ENCODE peak calls at places on chromosomes 2 and 18, in nine cellular contexts. M is endothelial cell of umbilical vein, A is uterus, T is gastrocnemius medialis, X is HCT116, E is heart left ventricle, J is sigmoid colon, U is IMR-90, G is breast epithelium. W is an unnamed sample.

GRCh38 chr2:224579411-224579810 is 5.8 kb downstream of the CUL3 start:
- DNase-seq in A (no peak), U (peak), G (no peak), E (no peak), X (no peak), T (no peak), J (no peak), M (peak), W (no peak)

GRCh38 chr2:48754874-48755273 is 650 bp downstream of the LHCGR start:
- DNase-seq in A (no peak), J (no peak), X (no peak), M (no peak), U (no peak), T (no peak), E (no peak), G (no peak), W (no peak)

GRCh38 chr2:221571391-221572179 is 519 bp downstream of the EPHA4 start:
- DNase-seq in U (peak), J (peak), X (no peak), E (peak), T (peak), A (peak), M (peak), G (no peak), W (peak)

GRCh38 chr2:159982270-159982669 is 80.1 kb downstream of the PLA2R1 start:
- DNase-seq in M (peak), X (no peak), J (peak), U (peak), A (peak), T (peak), G (peak), E (peak), W (peak)

GRCh38 chr18:2848879-2849254 is 2.1 kb downstream of the EMILIN2 start:
- DNase-seq in U (no peak), E (no peak), X (no peak), T (no peak), M (no peak), J (peak), G (no peak), A (no peak), W (no peak)

GRCh38 chr2:173076557-173077345 is 1.1 kb downstream of the MAP3K20 start:
- DNase-seq in E (peak), A (peak), J (peak), X (no peak), U (peak), T (no peak), G (peak), M (peak), W (peak)

GRCh38 chr18:34867520-34867919 is 157.4 kb downstream of the DTNA start:
- DNase-seq in T (no peak), X (peak), A (peak), M (peak), U (no peak), E (no peak), J (no peak), G (no peak), W (no peak)

GRCh38 chr2:131156452-131157149 is 51.5 kb downstream of the PLEKHB2 start:
- DNase-seq in A (no peak), G (no peak), J (no peak), T (no peak), U (no peak), M (no peak), X (no peak), E (no peak), W (no peak)

GRCh38 chr2:151534001-151534400 is 124.3 kb downstream of the RIF1 start:
- DNase-seq in M (no peak), U (no peak), G (no peak), A (no peak), E (no peak), J (no peak), X (no peak), T (no peak), W (no peak)

GRCh38 chr2:75481041-75481836 is 79.5 kb downstream of the EVA1A start:
- DNase-seq in U (peak), G (no peak), X (peak), A (no peak), J (no peak), M (no peak), E (no peak), T (no peak), W (no peak)

GRCh38 chr2:203763425-203764272 is 57.2 kb downstream of the CD28 start:
- DNase-seq in X (no peak), G (no peak), U (no peak), E (no peak), J (no peak), M (no peak), T (no peak), A (no peak), W (peak)

GRCh38 chr2:70898363-70899240 is 37.1 kb upstream of the ATP6V1B1 start:
- DNase-seq in M (no peak), A (no peak), U (no peak), X (no peak), T (no peak), G (no peak), J (no peak), E (no peak), W (no peak)

GRCh38 chr2:19819097-19820065 is 82.4 kb downstream of the TTC32 start:
- DNase-seq in M (no peak), X (peak), U (peak), A (no peak), E (no peak), J (no peak), T (no peak), G (no peak), W (peak)

GRCh38 chr18:27956001-27956400 is 220.9 kb downstream of the CDH2 start:
- DNase-seq in T (no peak), A (no peak), X (no peak), M (no peak), J (no peak), E (no peak), U (no peak), G (no peak), W (no peak)
- TF ChIP-seq POLR2A in T (no peak), A (no peak), X (no peak), M (no peak), J (no peak), E (no peak), U (no peak), G (no peak), W (no peak)

GRCh38 chr2:11154460-11155325 is 574 bp upstream of the SLC66A3 start:
- DNase-seq in A (peak), X (peak), T (peak), G (peak), J (peak), U (peak), M (peak), E (peak), W (peak)
- TF ChIP-seq POLR2A in A (no peak), X (peak), T (no peak), G (no peak), J (peak), U (peak), M (no peak), E (peak), W (no peak)

DNA sequence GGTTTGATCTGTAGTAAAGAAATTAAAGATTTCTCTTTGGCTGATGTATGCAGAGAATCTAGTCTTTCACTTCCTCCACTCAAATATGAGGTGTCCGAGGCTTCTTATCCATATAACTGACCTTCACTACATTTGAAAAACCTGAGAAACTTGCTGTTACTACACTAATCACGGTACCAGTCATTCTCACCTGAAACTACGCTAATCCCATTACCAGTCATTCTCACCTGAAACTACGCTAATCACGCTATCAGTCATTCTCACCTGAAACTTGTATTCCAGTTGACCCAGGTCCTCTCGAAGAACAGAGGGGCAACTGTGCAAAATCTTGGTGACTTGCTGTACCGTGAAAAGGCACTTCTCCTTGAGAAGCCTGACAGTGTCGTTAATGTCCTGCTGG is 5.1 kb downstream of the MTERF4 start:
- DNase-seq in A (no peak), X (no peak), J (no peak), M (no peak), T (no peak), E (no peak), G (no peak), U (no peak), W (no peak)
- TF ChIP-seq POLR2A in A (no peak), X (no peak), J (no peak), M (no peak), T (no peak), E (no peak), G (no peak), U (no peak), W (no peak)

DNA sequence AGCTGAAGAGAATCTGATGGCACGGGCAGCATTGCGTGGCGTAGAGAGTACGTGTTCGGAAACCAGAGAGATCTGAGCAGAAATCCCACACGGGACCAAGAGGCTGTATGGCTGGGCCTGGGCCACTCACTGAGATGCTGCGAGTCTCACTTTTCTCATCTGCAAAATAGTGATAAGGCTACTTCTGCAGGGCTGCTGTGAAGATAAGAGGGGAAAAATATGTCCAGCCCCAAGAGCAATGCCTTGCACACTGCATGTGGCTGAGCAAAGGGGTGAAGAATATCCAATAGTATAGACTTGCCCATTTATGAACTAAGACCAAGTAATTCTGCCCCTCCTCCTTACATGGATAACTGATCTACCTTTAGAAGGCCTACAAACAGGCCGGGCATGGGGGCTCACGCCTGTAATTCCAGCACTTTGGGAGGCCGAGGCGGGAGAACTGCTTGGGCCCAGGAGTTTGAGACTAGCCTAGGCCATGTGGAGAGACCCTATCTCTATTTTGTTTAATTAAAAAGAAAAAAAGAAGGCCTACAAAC is 3.1 kb downstream of the FECH start:
- DNase-seq in G (no peak), E (no peak), T (no peak), J (no peak), U (no peak), A (no peak), M (no peak), X (no peak), W (no peak)
- TF ChIP-seq POLR2A in G (no peak), E (no peak), T (no peak), J (no peak), U (no peak), A (no peak), M (no peak), X (no peak), W (no peak)

GRCh38 chr2:240567137-240567871 is 980 bp upstream of the RNPEPL1 start:
- DNase-seq in G (peak), T (peak), M (peak), X (no peak), A (peak), U (no peak), E (no peak), J (peak), W (peak)

GRCh38 chr2:240564571-240565266 is 3.6 kb upstream of the RNPEPL1 start:
- DNase-seq in G (peak), M (no peak), J (no peak), X (no peak), T (peak), E (no peak), U (peak), A (no peak), W (peak)

GRCh38 chr2:240567872-240568677 is at the start of gene RNPEPL1:
- DNase-seq in T (peak), J (peak), E (no peak), G (peak), M (peak), A (peak), U (no peak), X (no peak), W (no peak)

GRCh38 chr2:240565267-240566202 is 2.7 kb upstream of the RNPEPL1 start:
- DNase-seq in A (peak), G (peak), M (peak), E (peak), T (peak), X (peak), U (peak), J (peak), W (peak)

DNA sequence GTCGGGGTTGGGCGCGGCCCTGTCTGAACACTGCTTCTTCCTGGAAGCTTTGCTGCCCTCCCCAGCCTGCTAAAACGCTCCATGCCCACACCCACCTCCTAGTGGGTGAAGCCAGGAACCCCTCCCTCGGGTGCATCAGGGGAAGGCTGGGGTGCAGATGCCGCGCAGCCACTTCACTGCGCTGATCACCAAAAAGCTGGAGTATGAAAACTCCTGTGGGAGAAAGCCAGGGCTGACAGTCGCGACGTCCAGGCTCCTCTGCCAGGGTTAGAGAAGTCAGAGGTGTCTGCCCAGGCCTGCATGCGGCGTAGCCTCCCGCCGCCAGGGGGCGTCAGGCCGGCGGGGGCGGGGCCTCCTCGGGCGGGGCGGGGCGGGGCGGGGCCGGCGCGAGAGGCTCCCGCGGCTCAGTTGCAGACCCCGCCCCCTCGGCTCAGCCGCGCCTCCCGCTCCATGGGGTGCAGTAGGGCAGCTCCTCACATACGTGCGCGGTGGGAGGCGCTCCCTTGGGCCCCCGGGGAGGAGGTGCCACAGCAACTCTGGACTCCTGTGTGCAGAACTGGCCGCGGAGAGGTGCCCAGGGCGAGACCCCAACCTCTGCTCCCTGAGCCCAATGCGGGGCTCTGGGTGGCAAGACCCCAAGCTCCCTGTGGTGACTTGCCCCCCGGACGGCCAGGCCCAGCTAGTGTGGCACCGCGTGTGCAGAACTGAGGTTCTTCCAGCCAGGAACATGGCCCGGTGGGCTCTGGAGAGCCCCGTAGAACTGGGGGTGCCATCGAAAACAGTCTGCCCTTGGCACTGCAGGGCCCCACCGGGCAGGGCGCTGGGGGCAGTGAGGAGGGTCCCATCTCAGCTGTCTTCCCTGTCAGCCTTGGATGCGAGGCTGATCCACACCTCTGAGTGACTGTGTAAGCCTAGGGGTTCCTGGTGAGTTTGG is 1.8 kb upstream of the RNPEPL1 start:
- DNase-seq in A (peak), X (peak), G (peak), T (peak), M (peak), U (peak), J (peak), E (peak), W (peak)
- TF ChIP-seq POLR2A in A (no peak), X (no peak), G (no peak), T (peak), M (no peak), U (no peak), J (no peak), E (peak), W (no peak)

GRCh38 chr2:111121873-111122630 is 1.3 kb downstream of the BCL2L11 start:
- DNase-seq in E (peak), U (peak), T (peak), M (peak), X (peak), A (peak), G (peak), J (peak), W (peak)
- TF ChIP-seq POLR2A in E (peak), U (no peak), T (peak), M (no peak), X (peak), A (peak), G (peak), J (peak), W (no peak)

GRCh38 chr2:156435725-156436476 is at the start of gene GPD2:
- DNase-seq in U (peak), M (peak), T (peak), G (peak), E (peak), A (peak), J (peak), X (peak), W (peak)
- TF ChIP-seq POLR2A in U (peak), M (peak), T (peak), G (peak), E (peak), A (peak), J (no peak), X (peak), W (no peak)

W was measured in lower leg skin.